ENCODE peak calls at places on chromosomes 12 and 14, in five cellular contexts. W is fibroblast of mammary gland, B is prostate gland, Y is IMR-90, A is AG04449. S is an unnamed sample.

GRCh38 chr12:27333311-27334009 is 824 bp downstream of the BMAL2 start:
- DNase-seq in Y (no peak), A (no peak), W (no peak), B (peak), S (peak)

GRCh38 chr12:20722142-20722541 is 27.0 kb downstream of the SLCO1C1 start:
- DNase-seq in Y (no peak), W (no peak), B (no peak), A (no peak), S (no peak)

GRCh38 chr12:33690562-33690961 is 250.9 kb upstream of the SYT10 start:
- DNase-seq in Y (no peak), B (no peak), A (no peak), W (no peak), S (no peak)

GRCh38 chr14:34699873-34700621 is 14.3 kb downstream of the CFL2 start:
- DNase-seq in W (peak), B (no peak), Y (peak), A (no peak), S (no peak)

GRCh38 chr12:87428701-87429277 is 600.4 kb downstream of the C12orf50 start:
- DNase-seq in B (no peak), Y (peak), A (peak), W (peak), S (no peak)

GRCh38 chr12:31796270-31796951 is 67.6 kb upstream of the AMN1 start:
- DNase-seq in W (no peak), B (no peak), A (no peak), Y (no peak), S (no peak)

GRCh38 chr12:49891476-49891875 is 12.2 kb downstream of the FAIM2 start:
- DNase-seq in Y (no peak), A (no peak), W (no peak), B (no peak), S (no peak)

GRCh38 chr12:58443981-58444371 is 476.3 kb downstream of the LRIG3 start:
- DNase-seq in B (no peak), W (peak), Y (peak), A (no peak), S (no peak)

GRCh38 chr12:132143328-132144071 is 619 bp downstream of the DDX51 start:
- DNase-seq in Y (no peak), W (no peak), B (no peak), A (no peak), S (no peak)

DNA sequence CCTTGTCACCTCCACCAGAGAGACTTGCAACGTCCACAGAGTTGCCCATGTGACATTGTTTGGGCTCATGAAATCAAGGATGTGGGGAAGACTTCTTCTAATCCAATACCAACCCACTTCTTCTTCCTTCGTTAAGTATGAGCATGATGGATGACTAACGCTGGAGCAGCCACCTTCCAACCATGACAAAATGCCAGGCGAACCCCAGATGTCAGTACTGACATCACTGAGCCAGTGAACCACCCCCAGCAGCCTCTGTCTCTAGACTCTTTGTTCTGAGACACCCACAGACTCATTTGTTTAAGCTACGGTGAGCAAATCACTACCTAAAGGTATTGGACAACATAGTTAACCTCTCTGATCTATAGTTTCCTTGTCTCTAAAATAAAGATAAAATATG is 123.7 kb downstream of the GRIN2B start:
- DNase-seq in Y (no peak), A (no peak), B (no peak), W (no peak), S (no peak)
- TF ChIP-seq CTCF in Y (no peak), A (no peak), B (no peak), W (no peak), S (no peak)

DNA sequence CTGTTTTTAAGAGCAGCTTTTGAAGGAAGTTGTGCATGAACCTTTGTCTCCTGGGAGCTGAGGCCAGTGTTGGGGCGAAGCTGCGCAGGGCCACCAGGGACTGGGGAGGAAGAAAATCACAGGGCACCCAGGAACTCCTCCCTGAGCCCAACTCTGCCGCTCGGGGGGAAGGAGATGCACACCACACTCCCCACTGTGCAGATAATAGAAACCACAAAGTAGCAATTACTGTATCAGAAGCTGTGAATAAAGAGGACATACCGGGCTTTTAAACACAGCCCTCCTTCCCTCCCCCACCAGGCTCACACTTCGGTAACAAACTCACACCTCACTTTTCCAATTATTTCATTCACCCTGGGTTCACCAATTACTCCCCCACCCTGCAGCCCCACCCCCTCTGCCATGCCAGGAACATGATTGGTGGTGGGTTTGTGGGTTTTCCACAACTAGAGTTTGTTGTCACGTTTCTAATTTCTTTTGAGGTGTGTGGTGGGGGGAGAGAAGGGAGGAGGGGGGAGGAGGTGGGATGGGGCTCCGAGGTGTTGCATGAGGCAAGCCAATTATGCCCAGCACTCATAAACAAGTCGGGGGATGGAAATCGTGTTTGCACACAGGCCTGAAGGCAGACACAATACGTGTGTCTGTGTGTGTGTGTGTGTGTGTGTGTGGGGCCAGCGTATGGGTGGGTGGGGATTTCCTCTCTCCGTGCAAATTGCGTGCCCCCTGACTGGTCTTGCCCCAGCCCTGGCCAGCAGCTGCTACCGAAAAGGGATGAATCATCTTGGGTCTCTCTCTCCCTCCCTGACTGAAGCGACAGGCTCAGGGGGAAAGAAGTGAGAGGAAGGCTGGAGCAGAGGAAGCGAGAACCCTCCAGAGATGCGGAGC is 103.3 kb downstream of the RBM19 start:
- DNase-seq in A (peak), W (peak), B (no peak), Y (peak), S (no peak)
- H3K4me3 ChIP-seq in A (no peak), W (no peak), B (no peak), Y (no peak), S (no peak)

GRCh38 chr12:1297639-1298038 is 296.7 kb downstream of the FBXL14 start:
- DNase-seq in A (no peak), W (no peak), B (no peak), Y (peak), S (no peak)
- TF ChIP-seq CTCF in A (no peak), W (no peak), B (no peak), Y (no peak), S (no peak)

GRCh38 chr12:53577941-53578352 is 48.2 kb downstream of the ATF7 start:
- DNase-seq in B (no peak), W (no peak), Y (no peak), A (no peak), S (no peak)
- H3K4me3 ChIP-seq in B (no peak), W (no peak), Y (no peak), A (no peak), S (no peak)

S was measured in psoas muscle.